ENCODE peak calls at places on chromosomes 5 and 9, in seven cellular contexts. One of them, this sample, is unnamed. For H3K27me3, the result is how much of the 10 kb centered on the place peaks cover.

GRCh38 chr5:39194466-39195136 is 24.8 kb downstream of the FYB1 start:
- DNase-seq in IMR-90: peak
- DNase-seq in cardiac muscle cell: peak
- DNase-seq in left ventricle myocardium inferior: no peak
- DNase-seq in effector memory CD4-positive, alpha-beta T cell: no peak
- DNase-seq in hepatocyte: peak
- DNase-seq in suprapubic skin: no peak
- DNase-seq in this sample: peak

GRCh38 chr5:114174131-114174530 is 187.7 kb upstream of the KCNN2 start:
- DNase-seq in IMR-90: peak
- DNase-seq in cardiac muscle cell: peak
- DNase-seq in left ventricle myocardium inferior: no peak
- DNase-seq in effector memory CD4-positive, alpha-beta T cell: no peak
- DNase-seq in hepatocyte: no peak
- DNase-seq in suprapubic skin: no peak
- DNase-seq in this sample: no peak

GRCh38 chr9:37692622-37693221 is 42.0 kb downstream of the FRMPD1 start:
- DNase-seq in IMR-90: no peak
- DNase-seq in cardiac muscle cell: no peak
- DNase-seq in left ventricle myocardium inferior: no peak
- DNase-seq in effector memory CD4-positive, alpha-beta T cell: no peak
- DNase-seq in hepatocyte: no peak
- DNase-seq in suprapubic skin: no peak
- DNase-seq in this sample: no peak

GRCh38 chr5:116658830-116659229 is 84.2 kb upstream of the SEMA6A start:
- DNase-seq in IMR-90: no peak
- DNase-seq in cardiac muscle cell: no peak
- DNase-seq in left ventricle myocardium inferior: no peak
- DNase-seq in effector memory CD4-positive, alpha-beta T cell: no peak
- DNase-seq in hepatocyte: no peak
- DNase-seq in suprapubic skin: no peak
- DNase-seq in this sample: no peak

GRCh38 chr9:89179920-89180667 is 1.5 kb upstream of the SHC3 start:
- DNase-seq in IMR-90: peak
- DNase-seq in cardiac muscle cell: peak
- DNase-seq in left ventricle myocardium inferior: peak
- DNase-seq in effector memory CD4-positive, alpha-beta T cell: no peak
- DNase-seq in hepatocyte: peak
- DNase-seq in suprapubic skin: peak
- DNase-seq in this sample: peak

GRCh38 chr9:138071292-138071691 is 193.7 kb downstream of the CACNA1B start:
- DNase-seq in IMR-90: no peak
- DNase-seq in cardiac muscle cell: no peak
- DNase-seq in left ventricle myocardium inferior: no peak
- DNase-seq in effector memory CD4-positive, alpha-beta T cell: no peak
- DNase-seq in hepatocyte: no peak
- DNase-seq in suprapubic skin: peak
- DNase-seq in this sample: no peak

GRCh38 chr9:29514862-29515261 is 1941.6 kb upstream of the C9orf72 start:
- DNase-seq in IMR-90: no peak
- DNase-seq in cardiac muscle cell: no peak
- DNase-seq in left ventricle myocardium inferior: no peak
- DNase-seq in effector memory CD4-positive, alpha-beta T cell: no peak
- DNase-seq in hepatocyte: no peak
- DNase-seq in suprapubic skin: no peak
- DNase-seq in this sample: no peak

GRCh38 chr5:180644129-180644824 is 5.1 kb downstream of the FLT4 start:
- DNase-seq in IMR-90: no peak
- DNase-seq in cardiac muscle cell: no peak
- DNase-seq in left ventricle myocardium inferior: no peak
- DNase-seq in effector memory CD4-positive, alpha-beta T cell: no peak
- DNase-seq in hepatocyte: no peak
- DNase-seq in suprapubic skin: no peak
- DNase-seq in this sample: no peak

GRCh38 chr9:97559111-97559514 is 57.6 kb downstream of the TMOD1 start:
- DNase-seq in IMR-90: peak
- DNase-seq in cardiac muscle cell: no peak
- DNase-seq in left ventricle myocardium inferior: no peak
- DNase-seq in effector memory CD4-positive, alpha-beta T cell: no peak
- DNase-seq in hepatocyte: no peak
- DNase-seq in suprapubic skin: no peak
- DNase-seq in this sample: no peak

GRCh38 chr5:80215523-80215922 is 40.3 kb downstream of the SERINC5 start:
- DNase-seq in IMR-90: no peak
- DNase-seq in cardiac muscle cell: no peak
- DNase-seq in left ventricle myocardium inferior: no peak
- DNase-seq in effector memory CD4-positive, alpha-beta T cell: no peak
- DNase-seq in hepatocyte: no peak
- DNase-seq in suprapubic skin: no peak
- DNase-seq in this sample: no peak

GRCh38 chr9:17930091-17930490 is 351.2 kb downstream of the SH3GL2 start:
- DNase-seq in IMR-90: no peak
- DNase-seq in cardiac muscle cell: no peak
- DNase-seq in left ventricle myocardium inferior: no peak
- DNase-seq in effector memory CD4-positive, alpha-beta T cell: no peak
- DNase-seq in hepatocyte: no peak
- DNase-seq in suprapubic skin: no peak
- DNase-seq in this sample: no peak

GRCh38 chr9:5095795-5096194 is 89.6 kb downstream of the INSL6 start:
- DNase-seq in IMR-90: no peak
- DNase-seq in cardiac muscle cell: no peak
- DNase-seq in left ventricle myocardium inferior: no peak
- DNase-seq in effector memory CD4-positive, alpha-beta T cell: no peak
- DNase-seq in hepatocyte: no peak
- DNase-seq in suprapubic skin: no peak
- DNase-seq in this sample: no peak

GRCh38 chr5:172438304-172438652 is 16.0 kb downstream of the SH3PXD2B start:
- DNase-seq in IMR-90: no peak
- DNase-seq in cardiac muscle cell: no peak
- DNase-seq in left ventricle myocardium inferior: peak
- DNase-seq in effector memory CD4-positive, alpha-beta T cell: no peak
- DNase-seq in hepatocyte: no peak
- DNase-seq in suprapubic skin: no peak
- DNase-seq in this sample: no peak

GRCh38 chr5:143576721-143577484 is 173.4 kb upstream of the NR3C1 start:
- DNase-seq in IMR-90: peak
- DNase-seq in cardiac muscle cell: peak
- DNase-seq in left ventricle myocardium inferior: no peak
- DNase-seq in effector memory CD4-positive, alpha-beta T cell: no peak
- DNase-seq in hepatocyte: peak
- DNase-seq in suprapubic skin: no peak
- DNase-seq in this sample: peak

GRCh38 chr5:76408104-76408644 is 5.1 kb downstream of the IQGAP2 start:
- DNase-seq in IMR-90: no peak
- DNase-seq in cardiac muscle cell: no peak
- DNase-seq in left ventricle myocardium inferior: no peak
- DNase-seq in effector memory CD4-positive, alpha-beta T cell: no peak
- DNase-seq in hepatocyte: no peak
- DNase-seq in suprapubic skin: no peak
- DNase-seq in this sample: no peak

GRCh38 chr5:76404694-76405306 is 1.7 kb downstream of the IQGAP2 start:
- DNase-seq in IMR-90: no peak
- DNase-seq in cardiac muscle cell: no peak
- DNase-seq in left ventricle myocardium inferior: no peak
- DNase-seq in effector memory CD4-positive, alpha-beta T cell: no peak
- DNase-seq in hepatocyte: no peak
- DNase-seq in suprapubic skin: no peak
- DNase-seq in this sample: no peak

GRCh38 chr5:76406567-76407155 is 3.6 kb downstream of the IQGAP2 start:
- DNase-seq in IMR-90: no peak
- DNase-seq in cardiac muscle cell: no peak
- DNase-seq in left ventricle myocardium inferior: no peak
- DNase-seq in effector memory CD4-positive, alpha-beta T cell: no peak
- DNase-seq in hepatocyte: no peak
- DNase-seq in suprapubic skin: no peak
- DNase-seq in this sample: no peak

GRCh38 chr5:76403963-76404693 is 1.0 kb downstream of the IQGAP2 start:
- DNase-seq in IMR-90: no peak
- DNase-seq in cardiac muscle cell: no peak
- DNase-seq in left ventricle myocardium inferior: peak
- DNase-seq in effector memory CD4-positive, alpha-beta T cell: peak
- DNase-seq in hepatocyte: peak
- DNase-seq in suprapubic skin: no peak
- DNase-seq in this sample: no peak

DNA sequence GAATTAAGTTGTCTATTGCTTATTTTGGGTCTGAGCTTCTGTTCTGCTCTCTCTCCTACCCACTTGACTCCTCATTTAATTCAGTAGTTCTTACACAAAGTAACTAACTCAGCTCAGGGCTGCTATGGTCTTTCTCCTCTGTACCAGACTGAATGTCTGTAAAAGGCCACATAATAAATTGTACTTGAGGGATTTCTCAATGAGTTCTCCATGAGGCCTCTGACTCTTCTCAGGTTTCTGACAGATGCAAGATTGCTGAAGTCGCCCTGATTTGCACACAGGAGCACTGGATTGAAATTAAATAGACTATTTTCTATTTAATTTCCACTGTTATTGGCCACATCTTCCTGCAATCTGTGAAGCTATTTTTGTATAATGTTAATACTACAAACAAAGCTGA is 2.9 kb downstream of the IQGAP2 start:
- DNase-seq in IMR-90: no peak
- DNase-seq in cardiac muscle cell: no peak
- DNase-seq in left ventricle myocardium inferior: no peak
- DNase-seq in effector memory CD4-positive, alpha-beta T cell: no peak
- DNase-seq in hepatocyte: no peak
- DNase-seq in suprapubic skin: no peak
- DNase-seq in this sample: no peak
- H3K4me3 ChIP-seq in IMR-90: no peak
- H3K4me3 ChIP-seq in cardiac muscle cell: no peak
- H3K4me3 ChIP-seq in left ventricle myocardium inferior: no peak
- H3K4me3 ChIP-seq in effector memory CD4-positive, alpha-beta T cell: no peak
- H3K4me3 ChIP-seq in hepatocyte: no peak
- H3K4me3 ChIP-seq in suprapubic skin: no peak
- H3K4me3 ChIP-seq in this sample: no peak

GRCh38 chr5:169280286-169280685 is 20.7 kb downstream of the SLIT3 start:
- DNase-seq in IMR-90: no peak
- DNase-seq in cardiac muscle cell: peak
- DNase-seq in left ventricle myocardium inferior: no peak
- DNase-seq in effector memory CD4-positive, alpha-beta T cell: no peak
- DNase-seq in hepatocyte: no peak
- DNase-seq in suprapubic skin: no peak
- DNase-seq in this sample: no peak
- H3K27me3 ChIP-seq in IMR-90: under half
- H3K27me3 ChIP-seq in cardiac muscle cell: under half
- H3K27me3 ChIP-seq in left ventricle myocardium inferior: under half
- H3K27me3 ChIP-seq in effector memory CD4-positive, alpha-beta T cell: under half
- H3K27me3 ChIP-seq in hepatocyte: under half
- H3K27me3 ChIP-seq in suprapubic skin: under half
- H3K27me3 ChIP-seq in this sample: under half

DNA sequence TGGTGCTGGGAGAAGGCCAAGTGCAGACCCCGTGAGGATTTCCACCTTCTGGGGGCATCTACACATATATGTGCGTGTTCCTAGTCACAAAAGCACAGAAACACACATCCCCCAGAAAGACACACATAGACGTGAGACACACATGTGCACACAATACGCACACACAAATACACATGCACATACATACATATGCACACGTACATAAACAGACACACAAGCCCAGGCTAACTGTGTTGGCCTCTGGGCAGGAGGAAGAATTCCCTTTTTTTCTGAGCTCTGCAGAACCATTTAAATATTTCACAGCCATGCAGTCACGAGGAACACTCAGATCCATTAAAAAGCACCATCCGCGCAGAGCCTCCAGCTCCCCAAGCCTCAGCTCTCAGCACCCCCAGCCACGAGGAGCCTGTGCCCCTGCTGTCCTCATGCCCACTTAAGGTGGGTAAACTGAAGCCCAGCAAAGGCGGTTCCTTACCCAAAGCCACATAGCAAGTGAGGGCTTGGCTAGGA is 5.3 kb downstream of the NINJ1 start:
- DNase-seq in IMR-90: no peak
- DNase-seq in cardiac muscle cell: no peak
- DNase-seq in left ventricle myocardium inferior: no peak
- DNase-seq in effector memory CD4-positive, alpha-beta T cell: no peak
- DNase-seq in hepatocyte: no peak
- DNase-seq in suprapubic skin: no peak
- DNase-seq in this sample: no peak
- H3K4me3 ChIP-seq in IMR-90: no peak
- H3K4me3 ChIP-seq in cardiac muscle cell: no peak
- H3K4me3 ChIP-seq in left ventricle myocardium inferior: no peak
- H3K4me3 ChIP-seq in effector memory CD4-positive, alpha-beta T cell: no peak
- H3K4me3 ChIP-seq in hepatocyte: no peak
- H3K4me3 ChIP-seq in suprapubic skin: no peak
- H3K4me3 ChIP-seq in this sample: no peak

DNA sequence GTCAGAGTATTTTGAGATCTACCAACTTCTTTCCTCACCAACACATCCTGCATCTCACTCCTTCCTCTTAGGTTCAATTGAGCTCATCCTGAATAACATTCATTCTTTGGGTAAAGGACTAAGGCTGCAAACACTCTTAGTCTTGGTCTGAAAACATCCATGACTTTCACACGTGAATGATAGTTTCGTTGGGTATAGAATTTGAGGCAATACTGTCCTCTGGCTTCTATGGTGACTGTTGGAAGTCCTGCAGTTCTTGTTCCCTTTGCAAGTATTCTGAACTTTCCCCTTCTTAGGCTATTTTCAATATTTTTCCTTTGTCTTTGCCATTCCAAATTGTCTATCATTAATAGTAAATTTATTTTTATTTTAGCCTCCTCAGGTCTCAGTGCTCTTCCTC is 185.4 kb downstream of the ROR2 start:
- DNase-seq in IMR-90: no peak
- DNase-seq in cardiac muscle cell: no peak
- DNase-seq in left ventricle myocardium inferior: no peak
- DNase-seq in effector memory CD4-positive, alpha-beta T cell: no peak
- DNase-seq in hepatocyte: no peak
- DNase-seq in suprapubic skin: no peak
- DNase-seq in this sample: no peak
- H3K27me3 ChIP-seq in IMR-90: under half
- H3K27me3 ChIP-seq in cardiac muscle cell: under half
- H3K27me3 ChIP-seq in left ventricle myocardium inferior: under half
- H3K27me3 ChIP-seq in effector memory CD4-positive, alpha-beta T cell: under half
- H3K27me3 ChIP-seq in hepatocyte: under half
- H3K27me3 ChIP-seq in suprapubic skin: under half
- H3K27me3 ChIP-seq in this sample: under half

DNA sequence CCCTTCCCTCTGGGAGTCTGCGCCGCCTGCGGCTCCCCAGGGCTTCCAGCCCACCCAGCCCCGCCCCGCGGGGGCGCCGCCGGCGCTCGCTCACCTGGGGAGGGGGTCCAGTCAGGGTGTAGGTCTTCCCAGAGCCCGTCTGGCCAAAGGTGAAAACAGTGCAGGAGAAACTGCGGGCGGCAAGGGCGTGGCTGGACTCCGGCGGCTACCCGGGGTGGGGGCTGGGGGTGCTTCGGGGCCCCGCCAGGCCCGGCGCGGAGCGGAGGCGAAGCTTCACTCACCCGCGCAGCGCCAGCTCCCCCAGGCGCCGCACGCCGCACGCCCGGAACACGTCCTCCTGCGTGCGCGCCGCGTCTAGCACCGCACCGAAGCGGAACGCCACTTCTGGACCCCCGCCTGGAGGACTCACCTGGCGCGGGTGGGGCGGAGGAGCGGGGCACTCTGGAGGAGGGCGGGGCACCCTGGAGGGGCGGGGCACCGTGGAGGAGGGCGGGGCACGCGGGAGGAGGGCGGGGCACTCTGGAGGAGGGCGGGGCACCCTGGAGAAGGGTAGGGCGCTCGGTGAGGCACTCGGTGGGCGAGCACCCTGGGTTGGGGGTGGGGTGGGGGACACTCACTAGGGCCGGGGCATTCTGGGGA is 952 bp downstream of the KIF12 start:
- DNase-seq in IMR-90: no peak
- DNase-seq in cardiac muscle cell: no peak
- DNase-seq in left ventricle myocardium inferior: no peak
- DNase-seq in effector memory CD4-positive, alpha-beta T cell: no peak
- DNase-seq in hepatocyte: peak
- DNase-seq in suprapubic skin: peak
- DNase-seq in this sample: peak
- H3K4me3 ChIP-seq in IMR-90: peak
- H3K4me3 ChIP-seq in cardiac muscle cell: peak
- H3K4me3 ChIP-seq in left ventricle myocardium inferior: peak
- H3K4me3 ChIP-seq in effector memory CD4-positive, alpha-beta T cell: no peak
- H3K4me3 ChIP-seq in hepatocyte: peak
- H3K4me3 ChIP-seq in suprapubic skin: peak
- H3K4me3 ChIP-seq in this sample: peak